ENCODE peak calls at places on chromosomes 4 and X, in four cellular contexts. C is K562, K is IMR-90, T is GM12878. W is an unnamed sample.

GRCh38 chr4:105944535-105944934 is 49.3 kb downstream of the NPNT start:
- DNase-seq in C (no peak), K (peak; percentile 12), T (no peak), W (no peak)

GRCh38 chr4:114600066-114600552 is 1.5 kb downstream of the UGT8 start:
- DNase-seq in C (peak; percentile 31), K (no peak), T (no peak), W (no peak)

GRCh38 chr4:15333692-15334633 is 93.9 kb upstream of the C1QTNF7 start:
- DNase-seq in C (no peak), K (no peak), T (peak; percentile 32), W (no peak)

GRCh38 chr4:10001757-10002156 is 19.5 kb downstream of the SLC2A9 start:
- DNase-seq in C (no peak), K (no peak), T (no peak), W (no peak)

GRCh38 chr4:86218721-86219481 is 141.0 kb downstream of the MAPK10 start:
- DNase-seq in C (no peak), K (peak; percentile 53), T (no peak), W (peak; percentile 32)

GRCh38 chr4:41506071-41506470 is 31.9 kb upstream of the LIMCH1 start:
- DNase-seq in C (no peak), K (peak; percentile 13), T (no peak), W (no peak)

GRCh38 chrX:17581650-17582049 is 155.6 kb upstream of the SCML1 start:
- DNase-seq in C (no peak), K (no peak), T (no peak), W (no peak)

GRCh38 chrX:130084651-130085237 is 25.6 kb downstream of the ELF4 start:
- DNase-seq in C (peak; percentile 46), K (no peak), T (peak; percentile 81), W (no peak)

GRCh38 chrX:141439651-141440050 is 144.9 kb downstream of the SPANXA1 start:
- DNase-seq in C (no peak), K (peak; percentile 1), T (no peak), W (no peak)

GRCh38 chr4:141643557-141643956 is 7.2 kb downstream of the IL15 start:
- DNase-seq in C (no peak), K (peak; percentile 92), T (no peak), W (peak; percentile 39)

GRCh38 chr4:71765837-71766236 is 18.0 kb downstream of the GC start:
- DNase-seq in C (no peak), K (no peak), T (no peak), W (no peak)

GRCh38 chrX:150361777-150362351 is 1.3 kb upstream of the MAMLD1 start:
- DNase-seq in C (no peak), K (peak; percentile 29), T (no peak), W (no peak)

GRCh38 chrX:51976503-51976902 is 83.1 kb downstream of the MAGED1 start:
- DNase-seq in C (no peak), K (no peak), T (no peak), W (no peak)

GRCh38 chrX:139776614-139777013 is 68.6 kb upstream of the MCF2 start:
- DNase-seq in C (no peak), K (no peak), T (no peak), W (no peak)

GRCh38 chr4:146235654-146236570 is 21.6 kb downstream of the REELD1 start:
- DNase-seq in C (no peak), K (no peak), T (no peak), W (no peak)

GRCh38 chr4:109979932-109980717 is 67.4 kb downstream of the EGF start:
- DNase-seq in C (no peak), K (peak; percentile 78), T (no peak), W (no peak)

GRCh38 chrX:135410861-135411627 is 10.7 kb upstream of the SMIM10L2A start:
- DNase-seq in C (peak; percentile 17), K (no peak), T (no peak), W (no peak)

GRCh38 chr4:48902266-48902665 is 4.3 kb downstream of the OCIAD2 start:
- DNase-seq in C (no peak), K (peak; percentile 30), T (no peak), W (no peak)

DNA sequence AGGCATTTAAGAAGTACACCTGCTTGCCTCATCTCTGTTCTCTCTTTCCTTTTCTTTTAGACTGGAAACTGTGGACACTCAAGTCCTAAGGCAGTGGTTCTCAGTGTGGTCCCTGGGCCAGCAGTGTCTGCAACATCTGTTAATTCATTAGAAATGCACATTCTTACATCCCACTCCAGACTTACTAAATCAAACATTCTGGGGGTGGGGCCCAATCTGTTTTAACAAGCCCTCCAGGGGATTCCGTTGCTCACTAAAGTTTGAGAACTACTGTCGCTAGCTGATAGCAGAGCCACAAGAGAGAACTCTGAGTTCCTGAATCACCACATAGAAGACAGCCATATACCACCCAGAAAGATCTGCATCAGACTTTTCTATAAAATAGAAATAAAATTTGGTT is 430.6 kb downstream of the BCOR start:
- DNase-seq in C (no peak), K (no peak), T (no peak), W (no peak)
- H3K27me3 ChIP-seq in C (no peaks in the 10 kb centered on the region), K (peaks cover 19% of the 10 kb centered on the region), T (no peaks in the 10 kb centered on the region), W (no peaks in the 10 kb centered on the region)

GRCh38 chr4:153440475-153440874 is 25.7 kb upstream of the TMEM131L start:
- DNase-seq in C (no peak), K (no peak), T (peak; percentile 44), W (no peak)
- TF ChIP-seq FOS in C (no peak), K (no peak), T (no peak), W (no peak)

DNA sequence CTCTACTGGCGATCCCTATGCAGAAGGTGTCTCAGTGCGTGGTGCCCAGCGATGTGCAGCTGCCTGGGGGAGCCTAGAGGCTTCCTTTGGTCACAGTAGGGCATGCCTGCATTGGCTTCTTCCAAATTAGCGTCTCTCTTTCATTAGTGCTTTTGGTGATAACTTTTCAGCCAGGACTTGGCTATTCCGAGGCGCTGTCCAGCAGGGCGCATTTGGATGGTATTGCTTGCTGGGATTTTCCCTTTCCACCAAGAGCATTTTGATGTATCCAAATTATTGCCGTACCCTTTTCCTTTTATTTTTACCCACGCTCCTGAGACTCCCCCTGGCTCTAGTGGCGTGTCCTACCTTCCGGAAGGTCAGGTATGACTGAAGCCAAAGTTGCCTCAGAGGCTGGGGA is 101.4 kb downstream of the SORCS2 start:
- DNase-seq in C (no peak), K (no peak), T (no peak), W (no peak)
- H3K4me1 ChIP-seq in C (no peaks in the 10 kb centered on the region), K (no peaks in the 10 kb centered on the region), T (no peaks in the 10 kb centered on the region), W (no peaks in the 10 kb centered on the region)

GRCh38 chrX:124925681-124926080 is 394.0 kb upstream of the TEX13C start:
- DNase-seq in C (no peak), K (no peak), T (no peak), W (no peak)
- H3K27me3 ChIP-seq in C (no peaks in the 10 kb centered on the region), K (no peaks in the 10 kb centered on the region), T (no peaks in the 10 kb centered on the region), W (no peaks in the 10 kb centered on the region)

GRCh38 chr4:186643501-186644315 is 79.9 kb downstream of the FAT1 start:
- DNase-seq in C (no peak), K (peak; percentile 89), T (no peak), W (no peak)

GRCh38 chr4:186644737-186645261 is 78.9 kb downstream of the FAT1 start:
- DNase-seq in C (peak; percentile 29), K (peak; percentile 40), T (no peak), W (no peak)

GRCh38 chr4:186644316-186644638 is 79.4 kb downstream of the FAT1 start:
- DNase-seq in C (no peak), K (no peak), T (no peak), W (no peak)

GRCh38 chr4:186642530-186642929 is 81.1 kb downstream of the FAT1 start:
- DNase-seq in C (no peak), K (no peak), T (no peak), W (no peak)

DNA sequence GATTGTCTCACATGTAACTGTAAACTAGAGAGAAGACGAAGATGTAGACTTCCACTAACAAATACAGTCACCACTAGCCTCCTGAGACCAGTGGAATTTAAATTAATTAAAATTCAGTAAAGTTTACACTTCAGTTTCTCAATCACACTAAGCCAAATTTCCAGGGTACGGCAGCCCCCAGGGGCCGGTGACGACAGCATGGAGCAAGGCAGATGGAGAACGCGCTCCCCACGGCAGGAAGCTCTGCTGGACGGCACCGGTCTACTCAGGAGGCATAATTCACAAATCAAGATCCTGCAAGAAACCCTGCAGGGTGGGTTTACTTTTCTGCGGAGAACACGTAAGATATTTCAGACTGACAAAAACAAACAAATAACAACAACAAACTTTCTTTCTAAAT is 80.7 kb downstream of the FAT1 start:
- DNase-seq in C (no peak), K (no peak), T (no peak), W (no peak)
- TF ChIP-seq FOS in C (no peak), K (no peak), T (no peak), W (no peak)

GRCh38 chr4:76607846-76608245 is 172.8 kb downstream of the SHROOM3 start:
- DNase-seq in C (no peak), K (no peak), T (no peak), W (no peak)

GRCh38 chr4:76611611-76612010 is 176.6 kb downstream of the SHROOM3 start:
- DNase-seq in C (no peak), K (peak; percentile 68), T (no peak), W (peak; percentile 56)

GRCh38 chr4:76607266-76607799 is 172.3 kb downstream of the SHROOM3 start:
- DNase-seq in C (no peak), K (peak; percentile 47), T (peak; percentile 62), W (no peak)

GRCh38 chr4:76611164-76611563 is 176.1 kb downstream of the SHROOM3 start:
- DNase-seq in C (no peak), K (peak; percentile 67), T (no peak), W (no peak)

GRCh38 chr4:76610751-76611150 is 175.7 kb downstream of the SHROOM3 start:
- DNase-seq in C (no peak), K (no peak), T (no peak), W (no peak)
- H3K4me1 ChIP-seq in C (no peaks in the 10 kb centered on the region), K (peaks cover 21% of the 10 kb centered on the region), T (peaks cover 23% of the 10 kb centered on the region), W (peaks cover 8% of the 10 kb centered on the region)

DNA sequence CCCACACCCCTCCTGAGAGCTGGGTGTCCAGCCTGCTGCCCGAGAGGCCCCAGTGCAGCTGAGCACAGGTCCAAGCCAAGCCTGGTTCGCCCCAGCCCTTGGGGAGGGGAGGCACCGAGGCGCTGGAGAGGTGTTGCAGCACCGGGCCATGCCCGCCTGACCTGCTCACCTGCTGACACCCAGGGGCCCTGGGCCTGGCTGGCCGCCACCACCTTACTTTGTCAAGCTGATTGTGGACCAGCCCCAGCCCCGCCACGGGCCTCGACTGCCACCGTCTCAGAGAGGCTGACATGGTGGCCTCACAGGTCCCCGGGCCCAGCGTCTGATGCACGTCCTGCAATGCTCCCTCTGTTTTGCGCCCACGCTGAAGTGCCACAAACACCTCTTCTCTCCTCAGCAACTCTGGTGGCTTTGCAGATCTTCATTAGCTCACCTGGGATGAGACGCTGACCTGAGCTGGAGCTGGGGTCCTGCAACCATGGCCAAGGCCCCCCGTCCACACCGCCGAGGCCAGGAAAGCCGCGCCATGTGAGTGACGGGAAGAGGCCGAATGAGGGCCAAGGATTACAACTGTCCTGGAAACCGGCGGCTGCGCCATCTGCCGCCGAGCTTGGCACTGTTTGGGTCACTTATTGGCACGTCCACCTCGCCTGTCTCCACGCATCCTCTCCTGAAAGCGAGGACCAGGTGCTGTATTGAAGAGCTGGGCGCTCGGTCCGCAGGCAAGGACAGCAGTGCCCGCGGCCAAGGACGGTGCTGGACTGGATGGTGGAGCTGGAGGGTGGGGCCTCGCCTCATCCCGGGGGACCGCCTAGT is 7.6 kb downstream of the CPLX1 start:
- DNase-seq in C (no peak), K (no peak), T (no peak), W (no peak)
- H3K27me3 ChIP-seq in C (peaks cover 30% of the 10 kb centered on the region), K (peaks cover 77% of the 10 kb centered on the region), T (no peaks in the 10 kb centered on the region), W (peaks cover 4% of the 10 kb centered on the region)

GRCh38 chr4:151117371-151117962 is 18.0 kb downstream of the RPS3A start:
- DNase-seq in C (peak; percentile 69), K (peak; percentile 69), T (no peak), W (peak; percentile 86)
- TF ChIP-seq FOS in C (no peak), K (no peak), T (no peak), W (no peak)